ENCODE peak calls at places on chromosome 17, in ten cellular contexts. K is A549, J is AG04449, N is astrocyte of the spinal cord, D is choroid plexus epithelial cell, V is GM06990, G is upper lobe of left lung, A is PC-9, X is heart left ventricle, I is AG10803. Y is an unnamed sample.

GRCh38 chr17:37239690-37240344 is 136.0 kb upstream of the C17orf78 start:
- DNase-seq in I (peak), D (peak), K (peak), G (no peak), J (no peak), X (no peak), V (no peak), A (no peak), N (peak), Y (peak)

GRCh38 chr17:48626470-48627241 is 498 bp upstream of the HOXB9 start:
- DNase-seq in G (peak), V (no peak), X (no peak), D (no peak), J (no peak), I (peak), A (no peak), N (peak), K (peak), Y (no peak)

GRCh38 chr17:21381076-21381706 is 5.0 kb downstream of the KCNJ12 start:
- DNase-seq in J (no peak), N (no peak), V (no peak), D (no peak), I (no peak), A (no peak), G (no peak), X (no peak), K (no peak), Y (no peak)

GRCh38 chr17:48100591-48101011 is 677 bp downstream of the CBX1 start:
- DNase-seq in G (no peak), J (no peak), I (peak), D (peak), A (peak), X (peak), N (peak), K (peak), V (no peak), Y (peak)

GRCh38 chr17:8745586-8746500 is 1.2 kb upstream of the CCDC42 start:
- DNase-seq in N (peak), V (peak), K (peak), X (peak), J (no peak), G (peak), I (peak), D (peak), A (peak), Y (peak)

GRCh38 chr17:43402078-43402477 is 3.3 kb downstream of the ARL4D start:
- DNase-seq in G (no peak), A (no peak), I (no peak), X (no peak), V (no peak), K (no peak), D (no peak), N (no peak), J (no peak), Y (no peak)

GRCh38 chr17:20728181-20728580 is 148.7 kb downstream of the CDRT15L2 start:
- DNase-seq in A (no peak), V (no peak), D (no peak), G (no peak), I (no peak), J (no peak), K (no peak), X (no peak), N (no peak), Y (no peak)

GRCh38 chr17:44926841-44927525 is 11.7 kb upstream of the GFAP start:
- DNase-seq in V (no peak), G (no peak), N (no peak), I (no peak), K (no peak), J (no peak), A (no peak), D (no peak), X (no peak), Y (no peak)

GRCh38 chr17:29359777-29360176 is 30.4 kb upstream of the TAOK1 start:
- DNase-seq in J (no peak), G (no peak), K (no peak), X (no peak), A (no peak), V (no peak), D (no peak), I (no peak), N (no peak), Y (no peak)

GRCh38 chr17:55845385-55845784 is 94.5 kb downstream of the PCTP start:
- DNase-seq in A (no peak), K (peak), J (no peak), V (peak), G (peak), X (peak), I (peak), N (peak), D (peak), Y (peak)

GRCh38 chr17:64399071-64399766 is 8.6 kb upstream of the PECAM1 start:
- DNase-seq in D (no peak), K (no peak), A (peak), X (no peak), N (no peak), V (no peak), J (no peak), I (no peak), G (no peak), Y (no peak)

GRCh38 chr17:73620414-73620813 is 23.8 kb downstream of the SDK2 start:
- DNase-seq in V (no peak), X (no peak), I (no peak), A (no peak), K (no peak), N (no peak), J (no peak), D (no peak), G (no peak), Y (no peak)

GRCh38 chr17:41982026-41982989 is 15.7 kb downstream of the CNP start:
- DNase-seq in J (no peak), G (no peak), I (no peak), V (no peak), N (peak), K (no peak), A (no peak), X (no peak), D (peak), Y (no peak)

GRCh38 chr17:71936977-71937376 is 183.8 kb upstream of the SOX9 start:
- DNase-seq in I (no peak), K (no peak), X (no peak), G (no peak), V (no peak), N (no peak), D (no peak), A (peak), J (no peak), Y (no peak)

GRCh38 chr17:78923660-78924453 is 1.3 kb downstream of the TIMP2 start:
- DNase-seq in A (peak), V (peak), I (no peak), J (no peak), G (peak), N (no peak), D (no peak), K (peak), X (peak), Y (no peak)

GRCh38 chr17:78120971-78121800 is 7.4 kb downstream of the TMC6 start:
- DNase-seq in V (peak), D (no peak), N (no peak), X (peak), J (no peak), A (no peak), K (no peak), I (no peak), G (peak), Y (no peak)

GRCh38 chr17:57459286-57459915 is 203.1 kb downstream of the MSI2 start:
- DNase-seq in I (no peak), G (no peak), K (peak), X (no peak), V (peak), N (peak), A (no peak), J (no peak), D (peak), Y (peak)

GRCh38 chr17:55577011-55577586 is 65.8 kb upstream of the SMIM36 start:
- DNase-seq in G (no peak), K (no peak), J (no peak), A (no peak), D (peak), I (peak), V (peak), N (peak), X (peak), Y (peak)

GRCh38 chr17:73541561-73541981 is 102.7 kb downstream of the SDK2 start:
- DNase-seq in X (no peak), K (no peak), N (no peak), V (no peak), D (no peak), A (no peak), J (no peak), I (no peak), G (no peak), Y (no peak)

GRCh38 chr17:49035470-49036269 is 38.5 kb downstream of the IGF2BP1 start:
- DNase-seq in J (no peak), A (peak), D (peak), N (peak), I (peak), K (peak), V (peak), X (no peak), G (peak), Y (peak)

GRCh38 chr17:50425001-50425681 is 877 bp upstream of the ACSF2 start:
- DNase-seq in X (no peak), I (no peak), N (no peak), A (no peak), D (no peak), G (no peak), J (no peak), V (no peak), K (no peak), Y (no peak)

GRCh38 chr17:50426814-50427787 is 1.1 kb downstream of the ACSF2 start:
- DNase-seq in K (peak), G (no peak), D (peak), J (no peak), N (peak), A (peak), V (peak), I (peak), X (no peak), Y (peak)

GRCh38 chr17:50424246-50425000 is 1.6 kb upstream of the ACSF2 start:
- DNase-seq in J (no peak), G (no peak), V (no peak), X (no peak), A (no peak), K (no peak), N (no peak), I (no peak), D (no peak), Y (no peak)

GRCh38 chr17:50426472-50426782 is 409 bp downstream of the ACSF2 start:
- DNase-seq in J (no peak), D (no peak), N (no peak), A (no peak), K (no peak), X (no peak), V (no peak), G (no peak), I (no peak), Y (no peak)

DNA sequence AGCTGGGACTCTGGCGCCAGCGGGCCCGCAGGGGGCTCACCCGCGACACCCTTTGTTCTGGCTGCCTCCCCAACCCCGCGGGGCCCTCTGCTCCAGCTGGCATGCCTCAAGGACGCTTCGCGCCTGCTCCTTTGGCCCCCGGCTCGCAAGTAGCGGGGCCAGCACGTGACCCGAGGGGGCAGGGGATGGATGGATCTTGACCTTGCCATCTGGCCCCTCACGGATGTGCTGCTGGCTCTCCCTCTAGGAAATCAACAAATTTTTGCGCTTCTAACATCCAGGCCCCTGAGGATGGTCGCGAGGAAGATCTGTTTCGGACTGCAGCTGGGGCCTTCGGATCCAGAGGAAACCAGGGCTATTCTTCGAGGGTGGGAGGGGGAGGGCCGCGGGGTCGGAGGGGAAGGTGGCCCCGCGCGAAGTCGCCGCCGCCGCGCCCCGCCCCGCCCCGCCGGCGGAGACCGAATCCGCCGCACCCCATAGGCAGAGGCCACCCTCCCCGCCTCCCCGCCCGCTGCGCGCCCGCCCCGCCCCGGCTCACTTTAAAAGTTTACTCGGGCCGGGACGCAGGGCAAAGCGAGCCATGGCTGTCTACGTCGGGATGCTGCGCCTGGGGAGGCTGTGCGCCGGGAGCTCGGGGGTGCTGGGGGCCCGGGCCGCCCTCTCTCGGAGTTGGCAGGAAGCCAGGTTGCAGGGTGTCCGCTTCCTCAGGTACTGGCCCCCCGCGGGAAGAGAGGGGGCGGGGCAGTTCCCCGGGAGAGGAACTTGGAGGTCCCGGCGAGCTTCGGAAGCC is at the start of gene ACSF2:
- DNase-seq in J (no peak), N (peak), X (peak), G (peak), V (peak), D (peak), I (peak), A (peak), K (peak), Y (peak)
- TF ChIP-seq CTCF in J (no peak), N (no peak), X (no peak), G (no peak), V (no peak), D (no peak), I (no peak), A (no peak), K (no peak), Y (no peak)

DNA sequence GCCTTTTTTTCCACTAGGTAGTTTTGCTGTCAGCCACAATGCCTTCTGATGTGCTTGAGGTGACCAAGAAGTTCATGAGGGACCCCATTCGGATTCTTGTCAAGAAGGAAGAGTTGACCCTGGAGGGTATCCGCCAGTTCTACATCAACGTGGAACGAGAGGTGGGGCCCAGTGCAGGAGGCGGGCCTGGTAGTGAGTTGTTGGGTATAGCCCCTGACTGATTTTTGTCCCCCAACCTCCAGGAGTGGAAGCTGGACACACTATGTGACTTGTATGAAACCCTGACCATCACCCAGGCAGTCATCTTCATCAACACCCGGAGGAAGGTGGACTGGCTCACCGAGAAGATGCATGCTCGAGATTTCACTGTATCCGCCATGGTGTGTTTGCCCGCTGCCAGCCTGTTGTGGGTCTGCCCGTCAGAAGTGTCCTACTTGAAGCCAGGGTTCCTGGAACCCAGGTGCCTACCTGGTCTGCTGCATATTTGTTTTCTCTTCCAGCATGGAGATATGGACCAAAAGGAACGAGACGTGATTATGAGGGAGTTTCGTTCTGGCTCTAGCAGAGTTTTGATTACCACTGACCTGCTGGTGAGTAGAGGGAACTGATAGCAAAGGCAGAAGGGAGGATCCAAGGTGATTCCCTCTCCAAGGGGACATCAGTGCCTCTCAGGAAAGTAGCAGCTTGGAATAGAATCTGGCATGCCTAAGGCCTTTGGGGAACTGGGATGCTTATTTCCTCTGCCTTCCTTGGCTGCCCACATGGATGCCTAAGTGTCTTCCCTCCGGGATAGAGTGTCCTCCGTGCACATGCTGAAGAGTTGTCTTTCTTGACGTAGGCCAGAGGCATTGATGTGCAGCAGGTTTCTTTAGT is 1.9 kb upstream of the CD68 start:
- DNase-seq in K (no peak), G (no peak), D (no peak), A (no peak), I (no peak), N (no peak), J (no peak), V (no peak), X (no peak), Y (no peak)
- H3K4me3 ChIP-seq in K (no peak), G (no peak), D (no peak), A (no peak), I (no peak), N (no peak), J (no peak), V (no peak), X (no peak), Y (no peak)

GRCh38 chr17:81715872-81716673 is 4.0 kb downstream of the SLC25A10 start:
- DNase-seq in G (peak), V (no peak), A (no peak), K (no peak), N (no peak), I (no peak), J (no peak), D (no peak), X (no peak), Y (no peak)
- TF ChIP-seq CTCF in G (no peak), V (no peak), A (no peak), K (no peak), N (no peak), I (no peak), J (no peak), D (no peak), X (no peak), Y (no peak)

GRCh38 chr17:82860606-82861392 is 21.0 kb upstream of the ZNF750 start:
- DNase-seq in A (no peak), X (no peak), V (no peak), D (no peak), N (no peak), K (no peak), G (peak), J (no peak), I (no peak), Y (no peak)

GRCh38 chr17:82859431-82860403 is 19.9 kb upstream of the ZNF750 start:
- DNase-seq in A (peak), G (peak), K (peak), I (peak), V (peak), N (peak), X (no peak), D (peak), J (no peak), Y (peak)

GRCh38 chr17:82862191-82862590 is 22.4 kb upstream of the ZNF750 start:
- DNase-seq in D (no peak), G (no peak), N (no peak), A (no peak), X (no peak), V (no peak), J (no peak), I (no peak), K (no peak), Y (no peak)

GRCh38 chr17:82861393-82861775 is 21.6 kb upstream of the ZNF750 start:
- DNase-seq in I (no peak), D (no peak), V (no peak), X (no peak), A (no peak), N (no peak), K (no peak), G (no peak), J (no peak), Y (no peak)

DNA sequence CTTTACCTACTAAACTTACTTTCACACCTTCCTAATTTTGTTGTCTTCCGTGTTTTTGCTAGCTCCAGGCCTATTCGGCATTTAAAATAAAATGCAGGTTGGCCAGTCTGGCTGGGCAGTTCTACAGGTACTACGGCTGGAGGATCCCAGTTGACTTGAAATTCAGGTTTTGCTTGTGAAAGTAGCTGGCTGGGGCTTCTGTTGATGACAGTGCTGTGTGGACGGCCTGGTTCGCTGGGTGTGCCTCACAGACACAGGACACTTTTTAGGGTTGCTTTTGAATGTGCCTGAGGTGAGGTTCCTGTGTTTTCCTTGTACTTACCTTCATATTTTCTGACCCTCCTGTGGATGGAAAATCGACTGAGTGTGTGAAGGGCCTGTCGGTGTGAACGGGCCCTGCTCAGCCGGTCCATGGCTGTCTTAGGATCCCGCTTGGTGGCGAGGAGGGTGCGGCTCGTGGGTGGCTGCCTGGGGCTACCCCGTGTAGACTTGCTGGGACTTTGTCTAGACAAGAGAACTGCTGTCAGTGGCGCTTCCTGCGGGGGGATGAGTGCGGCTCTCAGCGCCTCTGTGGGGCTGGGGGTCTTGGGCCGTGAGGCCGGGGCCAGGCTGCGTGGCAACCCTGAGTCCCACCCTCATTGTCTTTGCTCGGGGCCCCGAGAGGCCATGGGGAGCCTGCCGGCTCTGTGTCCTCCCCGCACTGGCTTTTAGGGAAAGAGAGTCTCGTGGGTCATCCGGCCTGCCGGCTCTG is 18.7 kb upstream of the ZNF750 start:
- DNase-seq in V (no peak), X (no peak), K (no peak), I (no peak), G (peak), A (peak), J (no peak), D (no peak), N (no peak), Y (no peak)
- H3K4me3 ChIP-seq in V (no peak), X (no peak), K (no peak), I (no peak), G (no peak), A (peak), J (no peak), D (no peak), N (no peak), Y (no peak)

GRCh38 chr17:33044771-33045170 is 53.1 kb downstream of the SPACA3 start:
- DNase-seq in A (no peak), K (no peak), D (no peak), I (no peak), J (no peak), G (no peak), N (no peak), X (no peak), V (no peak), Y (no peak)
- TF ChIP-seq CTCF in A (no peak), K (no peak), D (no peak), I (no peak), J (no peak), G (no peak), N (no peak), X (no peak), V (no peak), Y (no peak)

Y was measured in fibroblast of the aortic adventitia.